ENCODE peak calls at places on chromosomes 7 and 10, in four cellular contexts. W, N, T and S are unnamed samples.
A peak's percentile ranks its signal among the peaks of the same experiment; 100 is the strongest.

GRCh38 chr7:10888861-10889260 is 84.8 kb upstream of the PHF14 start:
- DNase-seq in N (no peak), W (no peak), T (no peak), S (no peak)

GRCh38 chr10:79407811-79408795 is 37.3 kb downstream of the ZCCHC24 start:
- DNase-seq in W (no peak), N (no peak), T (no peak), S (no peak)

GRCh38 chr7:17521437-17521836 is 223.0 kb downstream of the AHR start:
- DNase-seq in T (no peak), W (no peak), N (no peak), S (no peak)

GRCh38 chr7:151308256-151308655 is 33.4 kb upstream of the NUB1 start:
- DNase-seq in W (no peak), N (no peak), T (no peak), S (no peak)

GRCh38 chr7:149562602-149563001 is 65.0 kb upstream of the ZNF746 start:
- DNase-seq in W (no peak), N (no peak), T (no peak), S (no peak)

GRCh38 chr10:44659350-44659749 is 251.8 kb upstream of the TMEM72 start:
- DNase-seq in W (no peak), T (no peak), N (no peak), S (no peak)

GRCh38 chr7:80053098-80053497 is 81.5 kb upstream of the GNAI1 start:
- DNase-seq in T (no peak), N (no peak), W (no peak), S (peak; percentile 3)

GRCh38 chr10:86733260-86733671 is 23.2 kb upstream of the BMPR1A start:
- DNase-seq in W (no peak), N (no peak), T (no peak), S (no peak)

GRCh38 chr7:43140186-43140585 is 27.7 kb downstream of the HECW1 start:
- DNase-seq in N (no peak), T (no peak), W (no peak), S (no peak)

GRCh38 chr7:1537631-1538412 is 7.3 kb downstream of the MAFK start:
- DNase-seq in W (peak; percentile 93), T (peak; percentile 61), N (peak; percentile 97), S (no peak)

GRCh38 chr10:95125582-95125981 is 56.3 kb upstream of the CYP2C8 start:
- DNase-seq in N (no peak), W (no peak), T (no peak), S (no peak)

GRCh38 chr10:101293007-101293723 is 60.8 kb upstream of the BTRC start:
- DNase-seq in N (no peak), W (no peak), T (peak; percentile 55), S (no peak)

GRCh38 chr7:14381306-14381705 is 391.8 kb upstream of the ETV1 start:
- DNase-seq in N (no peak), T (no peak), W (no peak), S (no peak)

GRCh38 chr10:122911889-122912484 is 1.6 kb downstream of the FAM24A start:
- DNase-seq in T (peak; percentile 89), N (peak; percentile 64), W (peak; percentile 21), S (peak; percentile 29)

GRCh38 chr7:127995157-127995865 is 35.9 kb downstream of the LRRC4 start:
- DNase-seq in T (no peak), W (no peak), N (peak; percentile 52), S (no peak)

GRCh38 chr7:83414947-83415346 is 234.0 kb downstream of the SEMA3E start:
- DNase-seq in W (no peak), T (no peak), N (no peak), S (no peak)

GRCh38 chr7:49850921-49851613 is 77.6 kb downstream of the VWC2 start:
- DNase-seq in N (peak; percentile 1), T (peak; percentile 17), W (no peak), S (no peak)

GRCh38 chr10:129659881-129660280 is 192.8 kb downstream of the MGMT start:
- DNase-seq in T (no peak), N (no peak), W (no peak), S (no peak)

GRCh38 chr10:129656642-129657041 is 189.6 kb downstream of the MGMT start:
- DNase-seq in T (no peak), N (no peak), W (no peak), S (no peak)

GRCh38 chr10:129657297-129657974 is 190.4 kb downstream of the MGMT start:
- DNase-seq in W (no peak), T (no peak), N (no peak), S (no peak)

GRCh38 chr10:129658673-129659072 is 191.6 kb downstream of the MGMT start:
- DNase-seq in N (peak; percentile 21), W (peak; percentile 4), T (peak; percentile 49), S (peak; percentile 18)

DNA sequence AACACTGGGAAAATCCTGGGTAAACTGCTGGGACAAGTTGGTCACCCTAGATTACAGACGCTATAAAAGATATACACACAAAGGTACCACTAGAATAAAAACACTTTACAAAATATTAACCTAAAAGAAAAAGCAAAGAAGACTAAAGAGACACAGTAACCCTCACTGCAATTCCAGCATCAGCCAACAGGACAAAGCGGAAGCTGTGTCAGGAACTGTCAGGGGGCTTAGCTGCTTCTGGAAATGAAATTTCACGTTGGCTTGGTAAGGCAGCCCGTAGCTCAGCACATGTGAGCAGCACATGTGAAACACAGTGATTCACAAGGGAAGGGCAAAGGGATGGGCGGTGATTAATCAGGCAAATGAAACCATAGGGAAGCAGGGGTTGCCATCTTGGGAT is 195.3 kb downstream of the MGMT start:
- DNase-seq in T (no peak), W (no peak), N (no peak), S (no peak)
- TF ChIP-seq NR3C1 in T (no peak), W (no peak), N (no peak), S (no peak)

GRCh38 chr10:115398026-115398425 is 304.9 kb downstream of the ATRNL1 start:
- DNase-seq in W (no peak), N (no peak), T (no peak), S (no peak)

DNA sequence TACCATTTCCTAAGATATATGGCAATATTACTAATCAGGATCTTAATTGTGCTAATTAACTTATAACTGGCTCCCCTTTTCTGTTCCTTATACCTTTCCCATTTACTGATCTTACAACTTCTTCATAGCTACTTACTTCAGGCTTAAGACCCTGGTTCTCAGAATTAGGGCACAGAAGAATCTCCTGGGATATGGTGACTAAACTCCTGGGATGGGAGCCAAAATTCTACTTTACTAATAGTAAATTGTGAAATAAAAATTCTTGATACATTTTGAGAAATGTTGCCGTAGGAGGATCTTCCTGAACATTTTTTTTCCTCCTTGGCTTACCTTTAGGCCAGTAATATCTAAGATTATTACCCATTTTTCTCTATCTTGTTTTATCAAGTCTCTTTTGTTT is 309.5 kb downstream of the ATRNL1 start:
- DNase-seq in N (no peak), T (no peak), W (no peak), S (no peak)
- TF ChIP-seq NR3C1 in N (no peak), T (no peak), W (no peak), S (no peak)

GRCh38 chr10:133401500-133401899 is 7.5 kb downstream of the MTG1 start:
- DNase-seq in N (no peak), W (no peak), T (no peak), S (no peak)

GRCh38 chr10:133403359-133403758 is 9.4 kb downstream of the MTG1 start:
- DNase-seq in N (no peak), T (no peak), W (no peak), S (no peak)

GRCh38 chr10:133401981-133402725 is 8.2 kb downstream of the MTG1 start:
- DNase-seq in N (no peak), W (no peak), T (no peak), S (no peak)

GRCh38 chr10:133405272-133405671 is 11.3 kb downstream of the MTG1 start:
- DNase-seq in W (no peak), T (no peak), N (no peak), S (no peak)

GRCh38 chr10:133405844-133406527 is 12.0 kb downstream of the MTG1 start:
- DNase-seq in T (no peak), W (no peak), N (no peak), S (no peak)
- TF ChIP-seq NR3C1 in T (no peak), W (no peak), N (no peak), S (no peak)

GRCh38 chr10:14656052-14656451 is 118.6 kb downstream of the FAM107B start:
- DNase-seq in W (no peak), T (no peak), N (no peak), S (no peak)

GRCh38 chr10:14652067-14652466 is 122.6 kb downstream of the FAM107B start:
- DNase-seq in W (no peak), T (no peak), N (no peak), S (no peak)

GRCh38 chr10:14652816-14653215 is 121.9 kb downstream of the FAM107B start:
- DNase-seq in T (no peak), N (no peak), W (no peak), S (no peak)

GRCh38 chr10:14654821-14655382 is 119.8 kb downstream of the FAM107B start:
- DNase-seq in W (no peak), T (no peak), N (no peak), S (no peak)

DNA sequence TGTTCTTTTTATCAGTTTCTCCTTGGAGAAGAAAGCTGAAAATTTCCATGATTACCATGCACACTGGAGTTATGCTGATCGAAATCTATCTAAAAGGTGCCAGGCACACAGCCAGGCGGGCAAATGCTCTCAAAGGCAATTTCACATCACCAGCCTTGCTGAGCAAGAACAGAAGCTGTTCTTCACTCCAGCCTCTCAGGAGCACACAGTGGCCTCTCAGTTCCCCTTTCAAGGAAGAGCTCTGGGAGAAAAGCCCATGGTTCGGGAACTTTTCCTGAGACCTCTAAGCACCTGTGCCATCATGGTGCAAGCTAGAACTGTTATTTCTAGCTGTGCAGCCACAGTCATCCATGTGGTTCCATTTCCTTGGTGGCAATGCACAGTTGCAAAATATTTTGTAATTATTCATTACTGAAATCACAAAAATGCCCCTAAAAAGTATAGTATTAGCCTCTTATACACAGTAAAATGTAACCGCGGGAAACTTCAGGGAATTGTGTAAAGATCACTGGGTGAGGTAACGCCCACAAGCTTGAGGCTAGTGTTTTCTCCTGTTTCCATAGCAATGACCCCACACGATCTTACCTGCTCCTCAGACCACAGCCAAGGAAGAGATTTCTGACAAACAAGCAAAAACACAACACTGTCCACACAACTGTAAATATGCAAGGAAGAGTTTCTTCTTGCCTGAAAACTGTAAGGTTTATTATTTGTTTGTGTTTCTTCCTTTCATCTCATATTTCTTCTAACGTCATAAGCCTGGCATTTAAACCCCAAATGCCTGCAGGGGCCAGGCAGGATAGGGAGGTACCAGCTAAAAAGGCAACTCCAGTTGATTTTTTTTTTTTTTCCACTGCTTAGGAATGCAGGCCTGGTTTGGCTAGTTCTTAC is 121.2 kb downstream of the FAM107B start:
- DNase-seq in N (no peak), W (peak; percentile 96), T (peak; percentile 28), S (no peak)
- TF ChIP-seq NR3C1 in N (no peak), W (no peak), T (no peak), S (no peak)